ENCODE peak calls at places on chromosomes 12 and 14, in four cellular contexts. One of them, this sample, is unnamed.

GRCh38 chr12:22684526-22685118 is 59.7 kb downstream of the ETNK1 start:
- DNase-seq in pancreas: no peak
- DNase-seq in astrocyte of the spinal cord: peak
- DNase-seq in fibroblast of mammary gland: peak
- DNase-seq in this sample: peak

GRCh38 chr12:101459642-101460346 is 15.3 kb upstream of the SPIC start:
- DNase-seq in astrocyte of the spinal cord: no peak
- DNase-seq in pancreas: no peak
- DNase-seq in fibroblast of mammary gland: peak
- DNase-seq in this sample: peak

GRCh38 chr12:54593716-54594115 is 5.3 kb upstream of the PPP1R1A start:
- DNase-seq in fibroblast of mammary gland: no peak
- DNase-seq in pancreas: no peak
- DNase-seq in astrocyte of the spinal cord: no peak
- DNase-seq in this sample: no peak

GRCh38 chr14:95850429-95850828 is 26.2 kb upstream of the TUNAR start:
- DNase-seq in astrocyte of the spinal cord: no peak
- DNase-seq in fibroblast of mammary gland: no peak
- DNase-seq in pancreas: no peak
- DNase-seq in this sample: no peak

GRCh38 chr12:88562846-88563582 is 17.3 kb downstream of the KITLG start:
- DNase-seq in pancreas: no peak
- DNase-seq in astrocyte of the spinal cord: no peak
- DNase-seq in fibroblast of mammary gland: peak
- DNase-seq in this sample: peak

GRCh38 chr14:30283822-30284446 is 275.0 kb upstream of the G2E3 start:
- DNase-seq in pancreas: peak
- DNase-seq in astrocyte of the spinal cord: peak
- DNase-seq in fibroblast of mammary gland: peak
- DNase-seq in this sample: peak

GRCh38 chr12:131943876-131944275 is 5.9 kb upstream of the EP400 start:
- DNase-seq in fibroblast of mammary gland: no peak
- DNase-seq in astrocyte of the spinal cord: no peak
- DNase-seq in pancreas: no peak
- DNase-seq in this sample: no peak

GRCh38 chr14:102510616-102511520 is 1.3 kb upstream of the ANKRD9 start:
- DNase-seq in fibroblast of mammary gland: no peak
- DNase-seq in pancreas: peak
- DNase-seq in astrocyte of the spinal cord: no peak
- DNase-seq in this sample: no peak

GRCh38 chr12:30806989-30807694 is 52.4 kb upstream of the CAPRIN2 start:
- DNase-seq in astrocyte of the spinal cord: peak
- DNase-seq in fibroblast of mammary gland: peak
- DNase-seq in pancreas: peak
- DNase-seq in this sample: peak

GRCh38 chr12:13234045-13234641 is 37.6 kb downstream of the EMP1 start:
- DNase-seq in fibroblast of mammary gland: peak
- DNase-seq in pancreas: peak
- DNase-seq in astrocyte of the spinal cord: peak
- DNase-seq in this sample: peak

GRCh38 chr14:96251656-96252155 is 4.3 kb upstream of the BDKRB1 start:
- DNase-seq in astrocyte of the spinal cord: no peak
- DNase-seq in fibroblast of mammary gland: no peak
- DNase-seq in pancreas: no peak
- DNase-seq in this sample: no peak

GRCh38 chr12:79844693-79845092 is 90.2 kb downstream of the PPP1R12A start:
- DNase-seq in astrocyte of the spinal cord: peak
- DNase-seq in fibroblast of mammary gland: peak
- DNase-seq in pancreas: no peak
- DNase-seq in this sample: peak

GRCh38 chr12:10182662-10183061 is 3.8 kb downstream of the TMEM52B start:
- DNase-seq in pancreas: no peak
- DNase-seq in fibroblast of mammary gland: peak
- DNase-seq in astrocyte of the spinal cord: peak
- DNase-seq in this sample: peak

GRCh38 chr14:53330441-53330840 is 177.3 kb upstream of the DDHD1 start:
- DNase-seq in astrocyte of the spinal cord: no peak
- DNase-seq in pancreas: no peak
- DNase-seq in fibroblast of mammary gland: peak
- DNase-seq in this sample: no peak

GRCh38 chr14:101109981-101110728 is 206.6 kb upstream of the RTL1 start:
- DNase-seq in fibroblast of mammary gland: no peak
- DNase-seq in astrocyte of the spinal cord: no peak
- DNase-seq in pancreas: no peak
- DNase-seq in this sample: no peak

GRCh38 chr12:124446364-124446763 is 121.0 kb downstream of the NCOR2 start:
- DNase-seq in fibroblast of mammary gland: no peak
- DNase-seq in pancreas: no peak
- DNase-seq in astrocyte of the spinal cord: no peak
- DNase-seq in this sample: no peak

GRCh38 chr14:90624732-90625444 is 191.3 kb downstream of the TTC7B start:
- DNase-seq in fibroblast of mammary gland: peak
- DNase-seq in astrocyte of the spinal cord: no peak
- DNase-seq in pancreas: no peak
- DNase-seq in this sample: no peak
- H3K4me3 ChIP-seq in fibroblast of mammary gland: no peak
- H3K4me3 ChIP-seq in astrocyte of the spinal cord: no peak
- H3K4me3 ChIP-seq in pancreas: no peak
- H3K4me3 ChIP-seq in this sample: no peak

GRCh38 chr12:122921917-122922316 is 26.0 kb upstream of the VPS37B start:
- DNase-seq in fibroblast of mammary gland: no peak
- DNase-seq in astrocyte of the spinal cord: no peak
- DNase-seq in pancreas: no peak
- DNase-seq in this sample: no peak

GRCh38 chr12:122917508-122918227 is 21.7 kb upstream of the VPS37B start:
- DNase-seq in astrocyte of the spinal cord: peak
- DNase-seq in fibroblast of mammary gland: peak
- DNase-seq in pancreas: peak
- DNase-seq in this sample: peak

GRCh38 chr12:122920687-122921086 is 24.8 kb upstream of the VPS37B start:
- DNase-seq in pancreas: no peak
- DNase-seq in fibroblast of mammary gland: no peak
- DNase-seq in astrocyte of the spinal cord: no peak
- DNase-seq in this sample: no peak

DNA sequence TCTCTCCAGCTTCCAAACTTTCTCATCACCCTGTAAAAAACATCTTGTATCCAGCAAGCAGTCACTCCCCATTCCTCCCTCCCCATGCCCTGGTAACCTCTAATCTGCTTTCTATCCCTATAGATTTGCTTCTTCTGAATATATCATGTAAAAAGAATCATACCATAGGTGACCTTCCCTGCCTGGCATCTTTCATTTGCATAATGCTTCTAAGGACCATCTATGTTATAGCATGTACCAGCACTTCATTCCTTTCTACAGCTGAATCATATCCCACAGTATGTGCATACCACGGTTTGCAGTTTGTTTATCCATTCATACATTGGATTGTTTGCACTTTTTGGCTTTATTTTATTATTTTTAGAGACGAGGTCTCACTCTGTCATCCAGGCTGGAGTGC is 22.9 kb upstream of the VPS37B start:
- DNase-seq in fibroblast of mammary gland: no peak
- DNase-seq in astrocyte of the spinal cord: no peak
- DNase-seq in pancreas: no peak
- DNase-seq in this sample: no peak
- TF ChIP-seq CTCF in fibroblast of mammary gland: no peak
- TF ChIP-seq CTCF in astrocyte of the spinal cord: no peak
- TF ChIP-seq CTCF in pancreas: no peak
- TF ChIP-seq CTCF in this sample: no peak

GRCh38 chr14:93938766-93939303 is 11.7 kb downstream of the FAM181A start:
- DNase-seq in astrocyte of the spinal cord: no peak
- DNase-seq in pancreas: no peak
- DNase-seq in fibroblast of mammary gland: no peak
- DNase-seq in this sample: no peak

GRCh38 chr14:93941293-93941910 is 14.3 kb downstream of the FAM181A start:
- DNase-seq in fibroblast of mammary gland: peak
- DNase-seq in pancreas: peak
- DNase-seq in astrocyte of the spinal cord: peak
- DNase-seq in this sample: peak

GRCh38 chr14:93937519-93937918 is 10.4 kb downstream of the FAM181A start:
- DNase-seq in astrocyte of the spinal cord: no peak
- DNase-seq in fibroblast of mammary gland: no peak
- DNase-seq in pancreas: no peak
- DNase-seq in this sample: no peak

GRCh38 chr14:93940437-93940836 is 13.3 kb downstream of the FAM181A start:
- DNase-seq in astrocyte of the spinal cord: no peak
- DNase-seq in pancreas: no peak
- DNase-seq in fibroblast of mammary gland: no peak
- DNase-seq in this sample: no peak

GRCh38 chr14:93939304-93940229 is 12.4 kb downstream of the FAM181A start:
- DNase-seq in fibroblast of mammary gland: peak
- DNase-seq in astrocyte of the spinal cord: peak
- DNase-seq in pancreas: peak
- DNase-seq in this sample: peak
- H3K4me3 ChIP-seq in fibroblast of mammary gland: no peak
- H3K4me3 ChIP-seq in astrocyte of the spinal cord: no peak
- H3K4me3 ChIP-seq in pancreas: no peak
- H3K4me3 ChIP-seq in this sample: peak

DNA sequence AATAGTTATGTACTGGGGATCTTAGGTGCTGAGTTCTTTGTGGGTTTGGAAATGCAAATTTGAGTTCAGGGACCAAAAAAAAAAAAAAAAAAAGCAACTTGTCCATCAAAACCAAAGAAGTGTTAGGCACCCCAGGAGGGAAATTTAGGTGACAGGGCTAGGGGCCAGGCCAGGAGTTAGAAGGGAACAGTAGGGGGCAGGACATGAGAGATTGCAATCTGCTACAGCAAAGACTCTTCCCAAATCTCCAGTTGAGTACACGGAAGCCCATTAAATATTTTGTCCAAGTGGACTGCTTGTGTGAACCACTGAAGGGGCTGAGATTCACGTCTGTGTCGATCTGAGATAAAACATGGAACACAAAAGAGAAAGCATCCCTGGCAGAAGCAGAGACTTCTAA is 52.8 kb downstream of the TSPAN19 start:
- DNase-seq in astrocyte of the spinal cord: no peak
- DNase-seq in pancreas: no peak
- DNase-seq in fibroblast of mammary gland: no peak
- DNase-seq in this sample: no peak
- TF ChIP-seq CTCF in astrocyte of the spinal cord: no peak
- TF ChIP-seq CTCF in pancreas: no peak
- TF ChIP-seq CTCF in fibroblast of mammary gland: no peak
- TF ChIP-seq CTCF in this sample: no peak

DNA sequence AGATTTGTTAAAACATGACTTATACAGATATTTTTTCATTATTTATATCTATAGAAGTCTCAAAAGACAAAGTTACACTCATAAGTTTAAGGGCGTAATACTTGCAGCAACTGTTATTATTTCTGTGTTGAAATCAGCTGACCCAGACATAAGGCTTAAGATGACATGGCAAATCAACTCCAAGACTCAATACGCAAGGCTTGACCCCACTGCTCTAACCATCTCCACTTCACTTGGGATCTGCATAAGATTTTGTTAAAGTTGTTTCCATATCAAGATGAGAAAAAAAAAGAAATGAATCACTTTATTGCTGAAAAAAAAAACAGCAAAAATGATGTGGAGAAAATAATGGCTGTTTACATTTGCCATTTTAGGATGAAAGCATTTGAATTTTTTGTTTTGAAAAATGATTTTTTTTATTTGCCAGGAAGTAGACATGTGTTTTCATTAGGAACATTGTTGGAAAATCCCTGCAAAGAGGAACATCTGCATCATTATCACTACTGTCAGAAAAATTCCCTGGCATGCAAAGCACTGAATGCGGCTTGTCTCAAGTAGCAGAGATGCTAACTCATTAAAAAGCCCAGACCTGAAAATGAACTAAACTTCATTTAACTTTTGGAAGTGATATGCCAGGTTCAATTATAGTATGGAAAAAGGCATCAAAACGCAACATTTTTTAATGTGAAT is 73.5 kb downstream of the LIN7A start:
- DNase-seq in fibroblast of mammary gland: peak
- DNase-seq in astrocyte of the spinal cord: no peak
- DNase-seq in pancreas: no peak
- DNase-seq in this sample: peak
- H3K4me3 ChIP-seq in fibroblast of mammary gland: no peak
- H3K4me3 ChIP-seq in astrocyte of the spinal cord: no peak
- H3K4me3 ChIP-seq in pancreas: no peak
- H3K4me3 ChIP-seq in this sample: no peak

GRCh38 chr14:104680056-104680805 is 9.2 kb upstream of the INF2 start:
- DNase-seq in pancreas: peak
- DNase-seq in fibroblast of mammary gland: peak
- DNase-seq in astrocyte of the spinal cord: peak
- DNase-seq in this sample: peak

GRCh38 chr14:104683653-104684448 is 5.6 kb upstream of the INF2 start:
- DNase-seq in astrocyte of the spinal cord: no peak
- DNase-seq in pancreas: no peak
- DNase-seq in fibroblast of mammary gland: no peak
- DNase-seq in this sample: no peak

GRCh38 chr14:104682107-104682593 is 7.3 kb upstream of the INF2 start:
- DNase-seq in astrocyte of the spinal cord: no peak
- DNase-seq in pancreas: peak
- DNase-seq in fibroblast of mammary gland: no peak
- DNase-seq in this sample: no peak

GRCh38 chr14:104680806-104681688 is 8.4 kb upstream of the INF2 start:
- DNase-seq in pancreas: peak
- DNase-seq in fibroblast of mammary gland: peak
- DNase-seq in astrocyte of the spinal cord: peak
- DNase-seq in this sample: peak

DNA sequence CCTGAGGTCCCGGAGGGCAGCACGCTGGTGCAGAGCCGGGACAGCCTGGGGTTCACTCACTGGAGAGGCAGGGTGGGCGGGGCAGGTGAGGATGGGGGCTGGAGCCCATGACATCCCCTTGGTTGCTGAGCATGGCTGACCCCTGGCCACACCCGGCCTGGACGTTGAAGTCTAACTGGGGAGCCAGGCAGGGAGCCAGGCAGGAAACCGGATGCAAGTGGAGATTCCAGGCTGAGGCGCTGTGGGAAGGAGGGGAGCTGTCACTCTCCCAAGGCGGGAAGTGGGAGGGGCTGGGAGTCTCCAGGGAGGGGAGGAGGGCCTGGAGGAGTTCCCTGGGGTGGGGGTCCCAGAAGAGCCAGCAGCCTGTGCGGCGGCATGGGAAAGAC is 7.7 kb upstream of the INF2 start:
- DNase-seq in pancreas: peak
- DNase-seq in fibroblast of mammary gland: peak
- DNase-seq in astrocyte of the spinal cord: peak
- DNase-seq in this sample: peak
- TF ChIP-seq CTCF in pancreas: no peak
- TF ChIP-seq CTCF in fibroblast of mammary gland: no peak
- TF ChIP-seq CTCF in astrocyte of the spinal cord: no peak
- TF ChIP-seq CTCF in this sample: no peak

GRCh38 chr14:23538049-23538718 is 13.4 kb downstream of the ZFHX2 start:
- DNase-seq in pancreas: no peak
- DNase-seq in fibroblast of mammary gland: no peak
- DNase-seq in astrocyte of the spinal cord: no peak
- DNase-seq in this sample: no peak
- H3K4me3 ChIP-seq in pancreas: no peak
- H3K4me3 ChIP-seq in fibroblast of mammary gland: no peak
- H3K4me3 ChIP-seq in astrocyte of the spinal cord: no peak
- H3K4me3 ChIP-seq in this sample: no peak

DNA sequence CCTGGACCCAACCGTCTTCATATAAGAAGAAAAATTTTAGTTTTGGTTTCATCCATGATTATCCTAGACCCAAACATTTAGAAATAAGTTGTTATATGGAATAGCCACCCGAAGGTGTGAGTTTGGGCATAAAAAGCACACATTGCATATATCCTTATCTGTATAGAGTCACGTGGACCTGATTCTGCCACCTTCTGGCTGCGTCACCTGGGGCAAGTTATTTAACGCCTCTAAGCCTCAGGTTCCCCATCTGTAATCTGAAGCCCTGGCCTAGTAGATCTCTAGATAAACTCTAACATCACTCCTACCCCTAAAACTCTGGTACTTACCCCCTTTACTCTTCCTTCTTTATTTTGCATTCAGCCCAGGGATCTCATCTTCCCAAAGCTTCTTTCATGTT is 14.3 kb upstream of the KRT5 start:
- DNase-seq in pancreas: no peak
- DNase-seq in astrocyte of the spinal cord: no peak
- DNase-seq in fibroblast of mammary gland: no peak
- DNase-seq in this sample: no peak
- TF ChIP-seq CTCF in pancreas: no peak
- TF ChIP-seq CTCF in astrocyte of the spinal cord: no peak
- TF ChIP-seq CTCF in fibroblast of mammary gland: no peak
- TF ChIP-seq CTCF in this sample: no peak

This sample was measured in fibroblast of the aortic adventitia.